ENCODE peak calls at places on chromosomes 1 and 21, in nine cellular contexts. One of them, this sample, is unnamed.

GRCh38 chr21:35011681-35012080 is 37.4 kb downstream of the RUNX1 start:
- DNase-seq in GM10248: no peak
- DNase-seq in GM23338: no peak
- DNase-seq in tibial nerve: no peak
- DNase-seq in AG04450: peak
- DNase-seq in colonic mucosa: no peak
- DNase-seq in Peyer's patch: no peak
- DNase-seq in suprapubic skin: no peak
- DNase-seq in endothelial cell: no peak
- DNase-seq in this sample: no peak

GRCh38 chr21:44049182-44049581 is 37.1 kb downstream of the TRAPPC10 start:
- DNase-seq in tibial nerve: no peak
- DNase-seq in endothelial cell: no peak
- DNase-seq in suprapubic skin: peak
- DNase-seq in AG04450: no peak
- DNase-seq in colonic mucosa: no peak
- DNase-seq in GM10248: no peak
- DNase-seq in GM23338: no peak
- DNase-seq in Peyer's patch: no peak
- DNase-seq in this sample: no peak

GRCh38 chr21:26388731-26389231 is 184.3 kb downstream of the CYYR1 start:
- DNase-seq in endothelial cell: no peak
- DNase-seq in GM23338: no peak
- DNase-seq in Peyer's patch: no peak
- DNase-seq in AG04450: no peak
- DNase-seq in colonic mucosa: no peak
- DNase-seq in suprapubic skin: no peak
- DNase-seq in tibial nerve: no peak
- DNase-seq in GM10248: no peak
- DNase-seq in this sample: no peak

GRCh38 chr1:54227091-54227602 is 27.2 kb downstream of the MRPL37 start:
- DNase-seq in colonic mucosa: no peak
- DNase-seq in Peyer's patch: no peak
- DNase-seq in GM10248: no peak
- DNase-seq in tibial nerve: no peak
- DNase-seq in endothelial cell: no peak
- DNase-seq in suprapubic skin: no peak
- DNase-seq in AG04450: no peak
- DNase-seq in GM23338: no peak
- DNase-seq in this sample: no peak

GRCh38 chr1:19976317-19977003 is 3.0 kb downstream of the PLA2G2A start:
- DNase-seq in colonic mucosa: no peak
- DNase-seq in suprapubic skin: no peak
- DNase-seq in tibial nerve: no peak
- DNase-seq in endothelial cell: no peak
- DNase-seq in Peyer's patch: no peak
- DNase-seq in GM10248: no peak
- DNase-seq in AG04450: no peak
- DNase-seq in GM23338: no peak
- DNase-seq in this sample: no peak

GRCh38 chr1:192906334-192906733 is 97.5 kb downstream of the RGS2 start:
- DNase-seq in tibial nerve: no peak
- DNase-seq in Peyer's patch: no peak
- DNase-seq in endothelial cell: no peak
- DNase-seq in AG04450: no peak
- DNase-seq in colonic mucosa: no peak
- DNase-seq in GM23338: no peak
- DNase-seq in GM10248: no peak
- DNase-seq in suprapubic skin: no peak
- DNase-seq in this sample: no peak

GRCh38 chr1:235502601-235503332 is 1.5 kb downstream of the B3GALNT2 start:
- DNase-seq in GM10248: no peak
- DNase-seq in tibial nerve: no peak
- DNase-seq in endothelial cell: no peak
- DNase-seq in GM23338: peak
- DNase-seq in AG04450: peak
- DNase-seq in colonic mucosa: no peak
- DNase-seq in suprapubic skin: no peak
- DNase-seq in Peyer's patch: no peak
- DNase-seq in this sample: no peak

GRCh38 chr1:99777752-99778151 is 11.3 kb upstream of the FRRS1 start:
- DNase-seq in tibial nerve: no peak
- DNase-seq in Peyer's patch: no peak
- DNase-seq in GM23338: no peak
- DNase-seq in suprapubic skin: no peak
- DNase-seq in GM10248: no peak
- DNase-seq in colonic mucosa: no peak
- DNase-seq in endothelial cell: no peak
- DNase-seq in AG04450: no peak
- DNase-seq in this sample: no peak

GRCh38 chr1:9186082-9186859 is 48.3 kb upstream of the H6PD start:
- DNase-seq in GM10248: no peak
- DNase-seq in AG04450: peak
- DNase-seq in tibial nerve: no peak
- DNase-seq in Peyer's patch: no peak
- DNase-seq in endothelial cell: no peak
- DNase-seq in colonic mucosa: no peak
- DNase-seq in suprapubic skin: no peak
- DNase-seq in GM23338: no peak
- DNase-seq in this sample: no peak

GRCh38 chr1:85447000-85447943 is 17.7 kb downstream of the DDAH1 start:
- DNase-seq in tibial nerve: no peak
- DNase-seq in GM10248: no peak
- DNase-seq in colonic mucosa: no peak
- DNase-seq in Peyer's patch: no peak
- DNase-seq in endothelial cell: no peak
- DNase-seq in AG04450: no peak
- DNase-seq in GM23338: no peak
- DNase-seq in suprapubic skin: no peak
- DNase-seq in this sample: no peak

GRCh38 chr1:163459539-163459938 is 137.8 kb downstream of the NUF2 start:
- DNase-seq in Peyer's patch: no peak
- DNase-seq in suprapubic skin: no peak
- DNase-seq in colonic mucosa: no peak
- DNase-seq in tibial nerve: no peak
- DNase-seq in GM10248: no peak
- DNase-seq in GM23338: no peak
- DNase-seq in endothelial cell: no peak
- DNase-seq in AG04450: no peak
- DNase-seq in this sample: no peak

GRCh38 chr1:17189632-17190525 is 15.0 kb upstream of the PADI1 start:
- DNase-seq in endothelial cell: no peak
- DNase-seq in GM10248: no peak
- DNase-seq in tibial nerve: no peak
- DNase-seq in Peyer's patch: no peak
- DNase-seq in GM23338: peak
- DNase-seq in colonic mucosa: no peak
- DNase-seq in suprapubic skin: peak
- DNase-seq in AG04450: peak
- DNase-seq in this sample: no peak

GRCh38 chr21:41235214-41235613 is 67.3 kb downstream of the BACE2 start:
- DNase-seq in endothelial cell: no peak
- DNase-seq in AG04450: no peak
- DNase-seq in suprapubic skin: no peak
- DNase-seq in tibial nerve: no peak
- DNase-seq in colonic mucosa: no peak
- DNase-seq in GM23338: no peak
- DNase-seq in GM10248: no peak
- DNase-seq in Peyer's patch: no peak
- DNase-seq in this sample: no peak

GRCh38 chr1:63918395-63918945 is 144.7 kb downstream of the ROR1 start:
- DNase-seq in AG04450: no peak
- DNase-seq in tibial nerve: no peak
- DNase-seq in suprapubic skin: no peak
- DNase-seq in GM23338: no peak
- DNase-seq in Peyer's patch: no peak
- DNase-seq in endothelial cell: no peak
- DNase-seq in GM10248: no peak
- DNase-seq in colonic mucosa: no peak
- DNase-seq in this sample: no peak

GRCh38 chr1:229599218-229599812 is 26.6 kb downstream of the TAF5L start:
- DNase-seq in Peyer's patch: no peak
- DNase-seq in endothelial cell: no peak
- DNase-seq in suprapubic skin: no peak
- DNase-seq in tibial nerve: no peak
- DNase-seq in GM23338: no peak
- DNase-seq in AG04450: no peak
- DNase-seq in GM10248: no peak
- DNase-seq in colonic mucosa: no peak
- DNase-seq in this sample: no peak

GRCh38 chr1:229594227-229595008 is 31.5 kb downstream of the TAF5L start:
- DNase-seq in Peyer's patch: no peak
- DNase-seq in endothelial cell: no peak
- DNase-seq in tibial nerve: no peak
- DNase-seq in suprapubic skin: no peak
- DNase-seq in GM10248: no peak
- DNase-seq in AG04450: no peak
- DNase-seq in colonic mucosa: no peak
- DNase-seq in GM23338: no peak
- DNase-seq in this sample: no peak

GRCh38 chr1:229600229-229600628 is 25.7 kb downstream of the TAF5L start:
- DNase-seq in AG04450: no peak
- DNase-seq in GM23338: no peak
- DNase-seq in Peyer's patch: no peak
- DNase-seq in colonic mucosa: no peak
- DNase-seq in GM10248: no peak
- DNase-seq in tibial nerve: no peak
- DNase-seq in suprapubic skin: no peak
- DNase-seq in endothelial cell: no peak
- DNase-seq in this sample: no peak

GRCh38 chr1:229597877-229598276 is 28.0 kb downstream of the TAF5L start:
- DNase-seq in colonic mucosa: no peak
- DNase-seq in AG04450: no peak
- DNase-seq in tibial nerve: no peak
- DNase-seq in GM10248: no peak
- DNase-seq in GM23338: no peak
- DNase-seq in suprapubic skin: no peak
- DNase-seq in Peyer's patch: no peak
- DNase-seq in endothelial cell: no peak
- DNase-seq in this sample: no peak

DNA sequence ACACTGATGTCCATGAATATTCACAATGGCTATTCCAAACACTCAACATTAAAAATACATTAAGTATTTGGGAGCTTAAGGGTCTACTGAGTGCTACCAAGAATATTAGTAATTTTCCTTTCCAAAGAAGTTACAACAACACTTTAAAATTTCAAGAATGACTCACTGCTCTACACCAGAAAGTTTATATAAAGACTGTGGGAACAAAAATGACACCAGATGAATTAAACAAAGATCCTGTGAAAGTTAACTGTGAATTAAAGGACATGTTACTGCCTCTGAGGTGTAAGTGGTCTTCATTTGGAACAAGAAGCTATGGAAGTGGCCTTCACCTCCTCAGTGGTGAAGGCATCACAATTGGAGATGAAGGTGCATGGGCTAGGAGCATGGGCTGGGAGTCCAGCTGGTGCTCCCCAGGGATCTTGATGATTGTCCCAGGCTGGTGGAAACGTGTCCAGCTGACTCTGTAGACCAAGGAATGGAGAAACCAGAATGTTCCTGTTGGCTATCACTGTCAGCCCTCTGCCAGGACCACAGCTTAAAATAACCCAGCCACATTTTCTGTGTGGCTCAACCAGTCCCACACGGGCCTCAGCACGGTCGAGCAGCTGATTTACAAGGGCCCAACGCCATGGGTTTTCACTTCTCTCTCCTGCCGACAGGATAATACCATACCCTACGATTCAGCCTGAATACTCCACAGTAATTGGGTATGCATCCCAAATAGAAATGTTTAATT is 28.8 kb downstream of the TAF5L start:
- DNase-seq in AG04450: no peak
- DNase-seq in Peyer's patch: no peak
- DNase-seq in GM23338: no peak
- DNase-seq in GM10248: no peak
- DNase-seq in endothelial cell: no peak
- DNase-seq in suprapubic skin: no peak
- DNase-seq in tibial nerve: no peak
- DNase-seq in colonic mucosa: peak
- DNase-seq in this sample: no peak
- TF ChIP-seq CTCF in AG04450: no peak
- TF ChIP-seq CTCF in Peyer's patch: no peak
- TF ChIP-seq CTCF in GM23338: no peak
- TF ChIP-seq CTCF in GM10248: no peak
- TF ChIP-seq CTCF in endothelial cell: no peak
- TF ChIP-seq CTCF in suprapubic skin: no peak
- TF ChIP-seq CTCF in tibial nerve: no peak
- TF ChIP-seq CTCF in colonic mucosa: no peak
- TF ChIP-seq CTCF in this sample: no peak

GRCh38 chr1:43969746-43970466 is at the start of gene DPH2:
- DNase-seq in AG04450: peak
- DNase-seq in colonic mucosa: peak
- DNase-seq in endothelial cell: peak
- DNase-seq in GM10248: peak
- DNase-seq in tibial nerve: peak
- DNase-seq in suprapubic skin: peak
- DNase-seq in Peyer's patch: peak
- DNase-seq in GM23338: peak
- DNase-seq in this sample: peak
- TF ChIP-seq CTCF in AG04450: no peak
- TF ChIP-seq CTCF in colonic mucosa: no peak
- TF ChIP-seq CTCF in endothelial cell: peak
- TF ChIP-seq CTCF in GM10248: no peak
- TF ChIP-seq CTCF in tibial nerve: no peak
- TF ChIP-seq CTCF in suprapubic skin: no peak
- TF ChIP-seq CTCF in Peyer's patch: peak
- TF ChIP-seq CTCF in GM23338: peak
- TF ChIP-seq CTCF in this sample: no peak

DNA sequence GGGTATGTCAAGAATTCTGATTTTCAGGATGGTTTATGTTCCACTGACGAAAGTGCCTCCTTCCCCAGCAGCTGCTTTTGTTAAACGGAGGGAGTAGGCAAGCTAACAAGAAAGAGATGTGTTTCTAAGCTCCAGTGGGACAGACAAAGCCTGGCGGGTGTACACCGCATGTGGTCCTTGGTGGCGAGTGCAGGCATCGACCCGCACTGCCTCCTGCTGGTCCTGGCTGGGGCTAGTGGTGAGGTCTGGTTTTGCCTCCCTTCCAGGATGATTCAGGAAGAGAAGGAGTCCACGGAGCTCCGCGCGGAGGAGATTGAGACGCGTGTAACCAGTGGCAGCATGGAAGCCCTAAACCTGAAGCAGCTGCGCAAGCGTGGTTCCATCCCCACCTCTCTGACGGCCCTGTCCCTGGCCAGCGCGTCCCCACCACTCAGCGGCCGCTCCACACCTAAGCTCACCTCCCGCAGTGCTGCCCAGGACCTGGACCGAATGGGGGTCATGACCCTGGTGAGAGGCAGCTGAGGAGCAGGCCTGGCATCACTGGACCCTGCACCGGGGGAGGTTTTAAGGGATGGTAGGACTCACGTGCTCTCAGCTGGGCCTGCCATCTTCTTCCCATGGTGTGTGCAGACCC is 29.0 kb downstream of the PPFIA4 start:
- DNase-seq in tibial nerve: no peak
- DNase-seq in AG04450: no peak
- DNase-seq in suprapubic skin: no peak
- DNase-seq in endothelial cell: no peak
- DNase-seq in GM10248: no peak
- DNase-seq in GM23338: peak
- DNase-seq in Peyer's patch: no peak
- DNase-seq in colonic mucosa: no peak
- DNase-seq in this sample: no peak
- TF ChIP-seq CTCF in tibial nerve: no peak
- TF ChIP-seq CTCF in AG04450: no peak
- TF ChIP-seq CTCF in suprapubic skin: no peak
- TF ChIP-seq CTCF in endothelial cell: no peak
- TF ChIP-seq CTCF in GM10248: no peak
- TF ChIP-seq CTCF in GM23338: peak
- TF ChIP-seq CTCF in Peyer's patch: no peak
- TF ChIP-seq CTCF in colonic mucosa: no peak
- TF ChIP-seq CTCF in this sample: no peak

GRCh38 chr1:220726634-220727033 is 21.5 kb upstream of the MTARC2 start:
- DNase-seq in Peyer's patch: no peak
- DNase-seq in GM23338: peak
- DNase-seq in suprapubic skin: no peak
- DNase-seq in endothelial cell: no peak
- DNase-seq in AG04450: no peak
- DNase-seq in GM10248: no peak
- DNase-seq in tibial nerve: no peak
- DNase-seq in colonic mucosa: no peak
- DNase-seq in this sample: no peak
- TF ChIP-seq CTCF in Peyer's patch: peak
- TF ChIP-seq CTCF in GM23338: peak
- TF ChIP-seq CTCF in suprapubic skin: no peak
- TF ChIP-seq CTCF in endothelial cell: peak
- TF ChIP-seq CTCF in AG04450: peak
- TF ChIP-seq CTCF in GM10248: no peak
- TF ChIP-seq CTCF in tibial nerve: no peak
- TF ChIP-seq CTCF in colonic mucosa: no peak
- TF ChIP-seq CTCF in this sample: peak

This sample was measured in mesothelial cell of epicardium.